ENCODE peak calls at places on chromosomes 13 and 19, in ten cellular contexts. T is NK-92 treated with Interleukin-12 subunit alpha and Interleukin-12 subunit beta, amount 100 ng/mL, for 24 hours; I is posterior cingulate gyrus; W is midbrain; K is frontal cortex; P is brain pericyte; Q is stimulated activated naive CD8-positive, alpha-beta T cell treated with anti-CD3 and anti-CD28 coated beads, Interleukin-15, Interleukin-2, amounts not matched to agents 100 U/mL and 50 U/mL, for 24 hours; Y is AG09309; M is fibroblast of lung; R is Caki2. E is an unnamed sample.

GRCh38 chr19:10817291-10818038 is 18.5 kb downstream of the TMED1 start:
- DNase-seq in T (no peak), I (no peak), W (no peak), K (no peak), P (peak; percentile 84), Q (no peak), Y (peak; percentile 94), M (peak; percentile 90), R (no peak), E (no peak)

GRCh38 chr19:15123900-15124299 is 16.7 kb downstream of the SYDE1 start:
- DNase-seq in T (no peak), I (peak; percentile 56), W (peak; percentile 71), K (peak; percentile 61), P (no peak), Q (no peak), Y (no peak), M (no peak), R (no peak), E (no peak)

GRCh38 chr19:28468701-28469459 is 744.1 kb downstream of the UQCRFS1 start:
- DNase-seq in T (no peak), I (no peak), W (no peak), K (no peak), P (no peak), Q (peak; percentile 37), Y (peak; percentile 55), M (peak; percentile 77), R (peak; percentile 73), E (no peak)

GRCh38 chr19:45668342-45668871 is 386 bp downstream of the GIPR start:
- DNase-seq in T (no peak), I (no peak), W (no peak), K (no peak), P (no peak), Q (peak; percentile 40), Y (no peak), M (no peak), R (no peak), E (no peak)

GRCh38 chr13:36445806-36446423 is 13.6 kb downstream of the CCNA1 start:
- DNase-seq in T (peak; percentile 35), I (no peak), W (no peak), K (no peak), P (no peak), Q (no peak), Y (no peak), M (no peak), R (no peak), E (no peak)

GRCh38 chr19:524062-524674 is 7.4 kb upstream of the CDC34 start:
- DNase-seq in T (no peak), I (no peak), W (no peak), K (no peak), P (no peak), Q (no peak), Y (no peak), M (no peak), R (no peak), E (no peak)

GRCh38 chr19:50264483-50265186 is 61.2 kb downstream of the MYH14 start:
- DNase-seq in T (no peak), I (no peak), W (no peak), K (no peak), P (no peak), Q (no peak), Y (no peak), M (no peak), R (peak; percentile 24), E (no peak)

GRCh38 chr13:97329331-97329730 is 104.6 kb upstream of the RAP2A start:
- DNase-seq in T (no peak), I (no peak), W (no peak), K (no peak), P (no peak), Q (no peak), Y (no peak), M (peak; percentile 47), R (no peak), E (no peak)

GRCh38 chr19:3687774-3688706 is 12.2 kb downstream of the PIP5K1C start:
- DNase-seq in T (no peak), I (no peak), W (no peak), K (no peak), P (no peak), Q (peak; percentile 49), Y (no peak), M (no peak), R (no peak), E (no peak)

GRCh38 chr19:57088125-57088524 is 31.7 kb upstream of the USP29 start:
- DNase-seq in T (no peak), I (no peak), W (no peak), K (no peak), P (no peak), Q (no peak), Y (no peak), M (no peak), R (peak; percentile 37), E (no peak)

E was measured in epithelial cell of proximal tubule.